ENCODE peak calls at places on chromosome 14, in nine cellular contexts. One of them, this sample, is unnamed.

GRCh38 chr14:74792249-74793039 is 29.3 kb downstream of the YLPM1 start:
- ATAC-seq in left colon: no peak
- ATAC-seq in naive thymus-derived CD4-positive, alpha-beta T cell: peak; percentile 66
- ATAC-seq in right cardiac atrium: peak; percentile 60
- ATAC-seq in Right ventricle myocardium superior: no peak
- ATAC-seq in naive thymus-derived CD8-positive, alpha-beta T cell: peak; percentile 73
- ATAC-seq in CD8-positive, alpha-beta T cell: peak; percentile 62
- ATAC-seq in sciatic nerve: no peak
- ATAC-seq in stimulated activated naive CD8-positive, alpha-beta T cell treated with anti-CD3 and anti-CD28 coated beads, Interleukin-15, Interleukin-2, amounts not matched to agents 100 U/mL and 50 U/mL, for 24 hours: no peak
- ATAC-seq in this sample: no peak

GRCh38 chr14:72053662-72054061 is 121.4 kb downstream of the RGS6 start:
- ATAC-seq in right cardiac atrium: no peak
- ATAC-seq in CD8-positive, alpha-beta T cell: no peak
- ATAC-seq in naive thymus-derived CD4-positive, alpha-beta T cell: no peak
- ATAC-seq in sciatic nerve: no peak
- ATAC-seq in naive thymus-derived CD8-positive, alpha-beta T cell: no peak
- ATAC-seq in Right ventricle myocardium superior: no peak
- ATAC-seq in stimulated activated naive CD8-positive, alpha-beta T cell treated with anti-CD3 and anti-CD28 coated beads, Interleukin-15, Interleukin-2, amounts not matched to agents 100 U/mL and 50 U/mL, for 24 hours: no peak
- ATAC-seq in left colon: no peak
- ATAC-seq in this sample: no peak

GRCh38 chr14:61476737-61477410 is 155.5 kb downstream of the PRKCH start:
- ATAC-seq in CD8-positive, alpha-beta T cell: peak; percentile 70
- ATAC-seq in naive thymus-derived CD8-positive, alpha-beta T cell: peak; percentile 73
- ATAC-seq in Right ventricle myocardium superior: peak; percentile 56
- ATAC-seq in stimulated activated naive CD8-positive, alpha-beta T cell treated with anti-CD3 and anti-CD28 coated beads, Interleukin-15, Interleukin-2, amounts not matched to agents 100 U/mL and 50 U/mL, for 24 hours: peak; percentile 53
- ATAC-seq in sciatic nerve: peak; percentile 95
- ATAC-seq in right cardiac atrium: peak; percentile 87
- ATAC-seq in naive thymus-derived CD4-positive, alpha-beta T cell: peak; percentile 85
- ATAC-seq in left colon: peak; percentile 64
- ATAC-seq in this sample: peak; percentile 52

GRCh38 chr14:99563749-99564129 is 40.3 kb downstream of the CCDC85C start:
- ATAC-seq in naive thymus-derived CD4-positive, alpha-beta T cell: no peak
- ATAC-seq in stimulated activated naive CD8-positive, alpha-beta T cell treated with anti-CD3 and anti-CD28 coated beads, Interleukin-15, Interleukin-2, amounts not matched to agents 100 U/mL and 50 U/mL, for 24 hours: no peak
- ATAC-seq in left colon: no peak
- ATAC-seq in right cardiac atrium: no peak
- ATAC-seq in naive thymus-derived CD8-positive, alpha-beta T cell: no peak
- ATAC-seq in CD8-positive, alpha-beta T cell: no peak
- ATAC-seq in Right ventricle myocardium superior: no peak
- ATAC-seq in sciatic nerve: no peak
- ATAC-seq in this sample: no peak

GRCh38 chr14:65846469-65846868 is 433.9 kb downstream of the FUT8 start:
- ATAC-seq in naive thymus-derived CD4-positive, alpha-beta T cell: peak; percentile 69
- ATAC-seq in naive thymus-derived CD8-positive, alpha-beta T cell: peak; percentile 62
- ATAC-seq in right cardiac atrium: no peak
- ATAC-seq in Right ventricle myocardium superior: no peak
- ATAC-seq in left colon: no peak
- ATAC-seq in stimulated activated naive CD8-positive, alpha-beta T cell treated with anti-CD3 and anti-CD28 coated beads, Interleukin-15, Interleukin-2, amounts not matched to agents 100 U/mL and 50 U/mL, for 24 hours: peak; percentile 58
- ATAC-seq in CD8-positive, alpha-beta T cell: peak; percentile 52
- ATAC-seq in sciatic nerve: no peak
- ATAC-seq in this sample: no peak

GRCh38 chr14:49951946-49952345 is 59.1 kb downstream of the ARF6 start:
- ATAC-seq in Right ventricle myocardium superior: no peak
- ATAC-seq in naive thymus-derived CD8-positive, alpha-beta T cell: no peak
- ATAC-seq in right cardiac atrium: no peak
- ATAC-seq in stimulated activated naive CD8-positive, alpha-beta T cell treated with anti-CD3 and anti-CD28 coated beads, Interleukin-15, Interleukin-2, amounts not matched to agents 100 U/mL and 50 U/mL, for 24 hours: no peak
- ATAC-seq in sciatic nerve: no peak
- ATAC-seq in left colon: peak; percentile 78
- ATAC-seq in naive thymus-derived CD4-positive, alpha-beta T cell: no peak
- ATAC-seq in CD8-positive, alpha-beta T cell: no peak
- ATAC-seq in this sample: no peak

GRCh38 chr14:22489957-22490950 is 98.8 kb downstream of the DAD1 start:
- ATAC-seq in naive thymus-derived CD4-positive, alpha-beta T cell: no peak
- ATAC-seq in naive thymus-derived CD8-positive, alpha-beta T cell: peak; percentile 34
- ATAC-seq in sciatic nerve: no peak
- ATAC-seq in Right ventricle myocardium superior: no peak
- ATAC-seq in right cardiac atrium: no peak
- ATAC-seq in left colon: no peak
- ATAC-seq in stimulated activated naive CD8-positive, alpha-beta T cell treated with anti-CD3 and anti-CD28 coated beads, Interleukin-15, Interleukin-2, amounts not matched to agents 100 U/mL and 50 U/mL, for 24 hours: no peak
- ATAC-seq in CD8-positive, alpha-beta T cell: peak; percentile 28
- ATAC-seq in this sample: no peak

GRCh38 chr14:37197421-37198272 is at the start of gene MIPOL1:
- ATAC-seq in naive thymus-derived CD4-positive, alpha-beta T cell: peak; percentile 54
- ATAC-seq in sciatic nerve: peak; percentile 99
- ATAC-seq in CD8-positive, alpha-beta T cell: no peak
- ATAC-seq in left colon: peak; percentile 100
- ATAC-seq in Right ventricle myocardium superior: peak; percentile 100
- ATAC-seq in stimulated activated naive CD8-positive, alpha-beta T cell treated with anti-CD3 and anti-CD28 coated beads, Interleukin-15, Interleukin-2, amounts not matched to agents 100 U/mL and 50 U/mL, for 24 hours: peak; percentile 57
- ATAC-seq in naive thymus-derived CD8-positive, alpha-beta T cell: peak; percentile 35
- ATAC-seq in right cardiac atrium: peak; percentile 100
- ATAC-seq in this sample: peak; percentile 98

GRCh38 chr14:91246051-91246852 is 1.7 kb upstream of the GPR68 start:
- ATAC-seq in sciatic nerve: peak; percentile 8
- ATAC-seq in right cardiac atrium: no peak
- ATAC-seq in CD8-positive, alpha-beta T cell: peak; percentile 63
- ATAC-seq in stimulated activated naive CD8-positive, alpha-beta T cell treated with anti-CD3 and anti-CD28 coated beads, Interleukin-15, Interleukin-2, amounts not matched to agents 100 U/mL and 50 U/mL, for 24 hours: peak; percentile 34
- ATAC-seq in naive thymus-derived CD8-positive, alpha-beta T cell: peak; percentile 67
- ATAC-seq in naive thymus-derived CD4-positive, alpha-beta T cell: peak; percentile 84
- ATAC-seq in left colon: peak; percentile 30
- ATAC-seq in Right ventricle myocardium superior: no peak
- ATAC-seq in this sample: no peak

GRCh38 chr14:90820958-90821357 is 4.7 kb upstream of the TTC7B start:
- ATAC-seq in sciatic nerve: no peak
- ATAC-seq in CD8-positive, alpha-beta T cell: peak; percentile 78
- ATAC-seq in naive thymus-derived CD8-positive, alpha-beta T cell: peak; percentile 75
- ATAC-seq in left colon: no peak
- ATAC-seq in naive thymus-derived CD4-positive, alpha-beta T cell: peak; percentile 79
- ATAC-seq in right cardiac atrium: no peak
- ATAC-seq in stimulated activated naive CD8-positive, alpha-beta T cell treated with anti-CD3 and anti-CD28 coated beads, Interleukin-15, Interleukin-2, amounts not matched to agents 100 U/mL and 50 U/mL, for 24 hours: peak; percentile 92
- ATAC-seq in Right ventricle myocardium superior: no peak
- ATAC-seq in this sample: peak; percentile 87

GRCh38 chr14:68397371-68397779 is 395.5 kb downstream of the ZFP36L1 start:
- ATAC-seq in CD8-positive, alpha-beta T cell: no peak
- ATAC-seq in naive thymus-derived CD4-positive, alpha-beta T cell: peak; percentile 82
- ATAC-seq in left colon: peak; percentile 98
- ATAC-seq in right cardiac atrium: peak; percentile 67
- ATAC-seq in sciatic nerve: peak; percentile 64
- ATAC-seq in Right ventricle myocardium superior: peak; percentile 68
- ATAC-seq in stimulated activated naive CD8-positive, alpha-beta T cell treated with anti-CD3 and anti-CD28 coated beads, Interleukin-15, Interleukin-2, amounts not matched to agents 100 U/mL and 50 U/mL, for 24 hours: no peak
- ATAC-seq in naive thymus-derived CD8-positive, alpha-beta T cell: no peak
- ATAC-seq in this sample: peak; percentile 36

GRCh38 chr14:59123526-59123925 is 64.9 kb upstream of the DAAM1 start:
- ATAC-seq in left colon: no peak
- ATAC-seq in Right ventricle myocardium superior: no peak
- ATAC-seq in stimulated activated naive CD8-positive, alpha-beta T cell treated with anti-CD3 and anti-CD28 coated beads, Interleukin-15, Interleukin-2, amounts not matched to agents 100 U/mL and 50 U/mL, for 24 hours: no peak
- ATAC-seq in naive thymus-derived CD4-positive, alpha-beta T cell: no peak
- ATAC-seq in sciatic nerve: peak; percentile 39
- ATAC-seq in right cardiac atrium: no peak
- ATAC-seq in naive thymus-derived CD8-positive, alpha-beta T cell: no peak
- ATAC-seq in CD8-positive, alpha-beta T cell: no peak
- ATAC-seq in this sample: no peak

GRCh38 chr14:56379956-56380355 is 199.6 kb upstream of the TMEM260 start:
- ATAC-seq in stimulated activated naive CD8-positive, alpha-beta T cell treated with anti-CD3 and anti-CD28 coated beads, Interleukin-15, Interleukin-2, amounts not matched to agents 100 U/mL and 50 U/mL, for 24 hours: no peak
- ATAC-seq in sciatic nerve: peak; percentile 93
- ATAC-seq in naive thymus-derived CD4-positive, alpha-beta T cell: no peak
- ATAC-seq in naive thymus-derived CD8-positive, alpha-beta T cell: no peak
- ATAC-seq in left colon: no peak
- ATAC-seq in CD8-positive, alpha-beta T cell: no peak
- ATAC-seq in right cardiac atrium: peak; percentile 67
- ATAC-seq in Right ventricle myocardium superior: peak; percentile 49
- ATAC-seq in this sample: no peak

GRCh38 chr14:88488081-88488480 is 66.7 kb downstream of the PTPN21 start:
- ATAC-seq in CD8-positive, alpha-beta T cell: no peak
- ATAC-seq in stimulated activated naive CD8-positive, alpha-beta T cell treated with anti-CD3 and anti-CD28 coated beads, Interleukin-15, Interleukin-2, amounts not matched to agents 100 U/mL and 50 U/mL, for 24 hours: no peak
- ATAC-seq in naive thymus-derived CD4-positive, alpha-beta T cell: no peak
- ATAC-seq in Right ventricle myocardium superior: no peak
- ATAC-seq in right cardiac atrium: no peak
- ATAC-seq in naive thymus-derived CD8-positive, alpha-beta T cell: no peak
- ATAC-seq in sciatic nerve: no peak
- ATAC-seq in left colon: no peak
- ATAC-seq in this sample: peak; percentile 72

GRCh38 chr14:86129426-86129825 is 599.5 kb downstream of the FLRT2 start:
- ATAC-seq in naive thymus-derived CD8-positive, alpha-beta T cell: no peak
- ATAC-seq in sciatic nerve: no peak
- ATAC-seq in stimulated activated naive CD8-positive, alpha-beta T cell treated with anti-CD3 and anti-CD28 coated beads, Interleukin-15, Interleukin-2, amounts not matched to agents 100 U/mL and 50 U/mL, for 24 hours: no peak
- ATAC-seq in Right ventricle myocardium superior: no peak
- ATAC-seq in right cardiac atrium: no peak
- ATAC-seq in naive thymus-derived CD4-positive, alpha-beta T cell: no peak
- ATAC-seq in CD8-positive, alpha-beta T cell: no peak
- ATAC-seq in left colon: no peak
- ATAC-seq in this sample: no peak

GRCh38 chr14:70257526-70257925 is 68.8 kb upstream of the SLC8A3 start:
- ATAC-seq in right cardiac atrium: no peak
- ATAC-seq in naive thymus-derived CD4-positive, alpha-beta T cell: no peak
- ATAC-seq in left colon: no peak
- ATAC-seq in stimulated activated naive CD8-positive, alpha-beta T cell treated with anti-CD3 and anti-CD28 coated beads, Interleukin-15, Interleukin-2, amounts not matched to agents 100 U/mL and 50 U/mL, for 24 hours: no peak
- ATAC-seq in sciatic nerve: no peak
- ATAC-seq in naive thymus-derived CD8-positive, alpha-beta T cell: no peak
- ATAC-seq in CD8-positive, alpha-beta T cell: no peak
- ATAC-seq in Right ventricle myocardium superior: no peak
- ATAC-seq in this sample: no peak

GRCh38 chr14:52536269-52536668 is 16.0 kb downstream of the TXNDC16 start:
- ATAC-seq in stimulated activated naive CD8-positive, alpha-beta T cell treated with anti-CD3 and anti-CD28 coated beads, Interleukin-15, Interleukin-2, amounts not matched to agents 100 U/mL and 50 U/mL, for 24 hours: no peak
- ATAC-seq in naive thymus-derived CD4-positive, alpha-beta T cell: no peak
- ATAC-seq in sciatic nerve: no peak
- ATAC-seq in Right ventricle myocardium superior: no peak
- ATAC-seq in left colon: no peak
- ATAC-seq in right cardiac atrium: no peak
- ATAC-seq in naive thymus-derived CD8-positive, alpha-beta T cell: no peak
- ATAC-seq in CD8-positive, alpha-beta T cell: no peak
- ATAC-seq in this sample: no peak

GRCh38 chr14:32012062-32012461 is 65.0 kb upstream of the ARHGAP5 start:
- ATAC-seq in naive thymus-derived CD8-positive, alpha-beta T cell: no peak
- ATAC-seq in Right ventricle myocardium superior: no peak
- ATAC-seq in naive thymus-derived CD4-positive, alpha-beta T cell: no peak
- ATAC-seq in sciatic nerve: no peak
- ATAC-seq in CD8-positive, alpha-beta T cell: no peak
- ATAC-seq in right cardiac atrium: no peak
- ATAC-seq in left colon: no peak
- ATAC-seq in stimulated activated naive CD8-positive, alpha-beta T cell treated with anti-CD3 and anti-CD28 coated beads, Interleukin-15, Interleukin-2, amounts not matched to agents 100 U/mL and 50 U/mL, for 24 hours: no peak
- ATAC-seq in this sample: no peak

GRCh38 chr14:21106506-21107359 is 5.9 kb downstream of the TMEM253 start:
- ATAC-seq in right cardiac atrium: peak; percentile 4
- ATAC-seq in Right ventricle myocardium superior: peak; percentile 26
- ATAC-seq in CD8-positive, alpha-beta T cell: no peak
- ATAC-seq in sciatic nerve: no peak
- ATAC-seq in left colon: peak; percentile 12
- ATAC-seq in stimulated activated naive CD8-positive, alpha-beta T cell treated with anti-CD3 and anti-CD28 coated beads, Interleukin-15, Interleukin-2, amounts not matched to agents 100 U/mL and 50 U/mL, for 24 hours: no peak
- ATAC-seq in naive thymus-derived CD4-positive, alpha-beta T cell: peak; percentile 25
- ATAC-seq in naive thymus-derived CD8-positive, alpha-beta T cell: no peak
- ATAC-seq in this sample: peak; percentile 23

GRCh38 chr14:68630611-68631013 is 162.3 kb downstream of the ZFP36L1 start:
- ATAC-seq in stimulated activated naive CD8-positive, alpha-beta T cell treated with anti-CD3 and anti-CD28 coated beads, Interleukin-15, Interleukin-2, amounts not matched to agents 100 U/mL and 50 U/mL, for 24 hours: no peak
- ATAC-seq in naive thymus-derived CD4-positive, alpha-beta T cell: no peak
- ATAC-seq in naive thymus-derived CD8-positive, alpha-beta T cell: no peak
- ATAC-seq in sciatic nerve: peak; percentile 53
- ATAC-seq in CD8-positive, alpha-beta T cell: no peak
- ATAC-seq in right cardiac atrium: no peak
- ATAC-seq in left colon: no peak
- ATAC-seq in Right ventricle myocardium superior: no peak
- ATAC-seq in this sample: no peak

GRCh38 chr14:75626857-75627256 is 33.8 kb downstream of the ERG28 start:
- ATAC-seq in stimulated activated naive CD8-positive, alpha-beta T cell treated with anti-CD3 and anti-CD28 coated beads, Interleukin-15, Interleukin-2, amounts not matched to agents 100 U/mL and 50 U/mL, for 24 hours: no peak
- ATAC-seq in left colon: no peak
- ATAC-seq in CD8-positive, alpha-beta T cell: no peak
- ATAC-seq in right cardiac atrium: peak; percentile 80
- ATAC-seq in sciatic nerve: peak; percentile 62
- ATAC-seq in naive thymus-derived CD8-positive, alpha-beta T cell: no peak
- ATAC-seq in naive thymus-derived CD4-positive, alpha-beta T cell: no peak
- ATAC-seq in Right ventricle myocardium superior: no peak
- ATAC-seq in this sample: no peak

GRCh38 chr14:92986254-92987147 is 63.6 kb downstream of the CHGA start:
- ATAC-seq in stimulated activated naive CD8-positive, alpha-beta T cell treated with anti-CD3 and anti-CD28 coated beads, Interleukin-15, Interleukin-2, amounts not matched to agents 100 U/mL and 50 U/mL, for 24 hours: no peak
- ATAC-seq in left colon: peak; percentile 25
- ATAC-seq in right cardiac atrium: peak; percentile 77
- ATAC-seq in naive thymus-derived CD8-positive, alpha-beta T cell: no peak
- ATAC-seq in Right ventricle myocardium superior: peak; percentile 85
- ATAC-seq in sciatic nerve: peak; percentile 65
- ATAC-seq in naive thymus-derived CD4-positive, alpha-beta T cell: no peak
- ATAC-seq in CD8-positive, alpha-beta T cell: no peak
- ATAC-seq in this sample: no peak

GRCh38 chr14:50015708-50016107 is 100.7 kb downstream of the VCPKMT start:
- ATAC-seq in naive thymus-derived CD4-positive, alpha-beta T cell: peak; percentile 36
- ATAC-seq in Right ventricle myocardium superior: no peak
- ATAC-seq in right cardiac atrium: no peak
- ATAC-seq in naive thymus-derived CD8-positive, alpha-beta T cell: no peak
- ATAC-seq in sciatic nerve: no peak
- ATAC-seq in CD8-positive, alpha-beta T cell: no peak
- ATAC-seq in left colon: no peak
- ATAC-seq in stimulated activated naive CD8-positive, alpha-beta T cell treated with anti-CD3 and anti-CD28 coated beads, Interleukin-15, Interleukin-2, amounts not matched to agents 100 U/mL and 50 U/mL, for 24 hours: no peak
- ATAC-seq in this sample: no peak

GRCh38 chr14:22982013-22982476 is 306 bp downstream of the AJUBA start:
- ATAC-seq in sciatic nerve: peak; percentile 1
- ATAC-seq in left colon: peak; percentile 9
- ATAC-seq in CD8-positive, alpha-beta T cell: no peak
- ATAC-seq in right cardiac atrium: peak; percentile 5
- ATAC-seq in Right ventricle myocardium superior: peak; percentile 4
- ATAC-seq in naive thymus-derived CD8-positive, alpha-beta T cell: no peak
- ATAC-seq in stimulated activated naive CD8-positive, alpha-beta T cell treated with anti-CD3 and anti-CD28 coated beads, Interleukin-15, Interleukin-2, amounts not matched to agents 100 U/mL and 50 U/mL, for 24 hours: no peak
- ATAC-seq in naive thymus-derived CD4-positive, alpha-beta T cell: no peak
- ATAC-seq in this sample: no peak